ENCODE peak calls at places on chromosomes 6 and 20, in seven cellular contexts. M is heart right ventricle, S is heart left ventricle, A is kidney epithelial cell, C is left ventricle myocardium inferior, Y is IMR-90, W is body of pancreas. V is an unnamed sample.

GRCh38 chr6:12356983-12357972 is 67.1 kb downstream of the EDN1 start:
- DNase-seq in M (no peak), S (no peak), A (no peak), C (no peak), Y (no peak), W (no peak), V (no peak)

GRCh38 chr20:12941025-12941424 is 67.7 kb upstream of the SPTLC3 start:
- DNase-seq in M (no peak), S (no peak), A (no peak), C (no peak), Y (no peak), W (no peak), V (no peak)

GRCh38 chr6:9266741-9267140 is 831.4 kb upstream of the SLC35B3 start:
- DNase-seq in M (no peak), S (no peak), A (no peak), C (no peak), Y (no peak), W (no peak), V (no peak)

GRCh38 chr20:64106435-64106961 is 867 bp downstream of the NPBWR2 start:
- DNase-seq in M (no peak), S (no peak), A (no peak), C (peak), Y (no peak), W (peak), V (no peak)

GRCh38 chr6:154548130-154548830 is 37.8 kb upstream of the CNKSR3 start:
- DNase-seq in M (peak), S (peak), A (no peak), C (peak), Y (peak), W (peak), V (no peak)

GRCh38 chr6:46993846-46994245 is 48.3 kb downstream of the ADGRF1 start:
- DNase-seq in M (no peak), S (no peak), A (peak), C (no peak), Y (peak), W (no peak), V (peak)

GRCh38 chr6:13066050-13066449 is 262.3 kb downstream of the TBC1D7 start:
- DNase-seq in M (no peak), S (no peak), A (no peak), C (no peak), Y (no peak), W (no peak), V (no peak)

GRCh38 chr6:36676142-36677058 is 2.1 kb upstream of the CDKN1A start:
- DNase-seq in M (no peak), S (no peak), A (no peak), C (no peak), Y (peak), W (no peak), V (no peak)

GRCh38 chr20:64100946-64101688 is 6.2 kb downstream of the NPBWR2 start:
- DNase-seq in M (no peak), S (no peak), A (no peak), C (no peak), Y (no peak), W (no peak), V (no peak)

GRCh38 chr6:147834377-147834776 is 325.9 kb downstream of the SAMD5 start:
- DNase-seq in M (no peak), S (no peak), A (no peak), C (no peak), Y (no peak), W (no peak), V (no peak)

GRCh38 chr6:20160541-20161283 is 51.6 kb downstream of the MBOAT1 start:
- DNase-seq in M (no peak), S (no peak), A (no peak), C (no peak), Y (no peak), W (no peak), V (peak)

GRCh38 chr20:3000852-3001523 is 42.4 kb upstream of the GNRH2 start:
- DNase-seq in M (no peak), S (no peak), A (no peak), C (no peak), Y (peak), W (no peak), V (no peak)

GRCh38 chr6:156976144-156977088 is 199.2 kb downstream of the ARID1B start:
- DNase-seq in M (no peak), S (no peak), A (no peak), C (no peak), Y (no peak), W (no peak), V (no peak)

GRCh38 chr6:4573958-4574481 is 202.2 kb upstream of the CDYL start:
- DNase-seq in M (no peak), S (no peak), A (no peak), C (no peak), Y (peak), W (no peak), V (no peak)

DNA sequence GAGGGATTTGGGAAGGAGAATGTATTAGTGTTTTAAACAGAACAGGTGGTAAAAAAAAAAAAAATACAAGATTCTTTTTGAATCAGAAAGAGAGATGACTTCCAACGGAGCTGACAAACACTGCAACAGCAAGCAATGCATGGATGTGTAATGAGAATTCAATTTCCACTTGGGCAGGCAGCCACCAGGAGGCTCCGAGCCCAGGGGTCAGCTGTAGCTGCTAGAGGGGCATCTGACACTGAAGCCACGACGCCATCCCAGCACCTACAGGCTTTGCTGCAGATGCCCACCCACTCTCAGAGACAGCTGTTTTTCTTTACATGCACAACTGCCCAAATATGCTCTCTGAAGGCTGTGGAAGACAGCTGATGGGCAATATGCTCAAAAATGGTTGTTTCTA is 75.4 kb downstream of the ELOVL5 start:
- DNase-seq in M (no peak), S (no peak), A (no peak), C (no peak), Y (no peak), W (no peak), V (no peak)
- TF ChIP-seq CTCF in M (no peak), S (no peak), A (no peak), C (no peak), Y (no peak), W (no peak), V (no peak)

GRCh38 chr6:26016326-26017275 is 54.0 kb downstream of the TRIM38 start:
- DNase-seq in M (peak), S (peak), A (no peak), C (peak), Y (peak), W (peak), V (peak)

GRCh38 chr6:26020291-26020982 is 57.8 kb downstream of the TRIM38 start:
- DNase-seq in M (peak), S (peak), A (no peak), C (peak), Y (peak), W (peak), V (peak)

GRCh38 chr6:26020983-26021349 is 58.4 kb downstream of the TRIM38 start:
- DNase-seq in M (peak), S (peak), A (no peak), C (peak), Y (peak), W (peak), V (peak)

GRCh38 chr6:26019261-26019845 is 56.8 kb downstream of the TRIM38 start:
- DNase-seq in M (no peak), S (no peak), A (no peak), C (no peak), Y (no peak), W (peak), V (no peak)

GRCh38 chr6:26017567-26017966 is 55.0 kb downstream of the TRIM38 start:
- DNase-seq in M (peak), S (peak), A (no peak), C (peak), Y (peak), W (peak), V (peak)
- TF ChIP-seq CTCF in M (peak), S (peak), A (peak), C (peak), Y (peak), W (no peak), V (peak)

DNA sequence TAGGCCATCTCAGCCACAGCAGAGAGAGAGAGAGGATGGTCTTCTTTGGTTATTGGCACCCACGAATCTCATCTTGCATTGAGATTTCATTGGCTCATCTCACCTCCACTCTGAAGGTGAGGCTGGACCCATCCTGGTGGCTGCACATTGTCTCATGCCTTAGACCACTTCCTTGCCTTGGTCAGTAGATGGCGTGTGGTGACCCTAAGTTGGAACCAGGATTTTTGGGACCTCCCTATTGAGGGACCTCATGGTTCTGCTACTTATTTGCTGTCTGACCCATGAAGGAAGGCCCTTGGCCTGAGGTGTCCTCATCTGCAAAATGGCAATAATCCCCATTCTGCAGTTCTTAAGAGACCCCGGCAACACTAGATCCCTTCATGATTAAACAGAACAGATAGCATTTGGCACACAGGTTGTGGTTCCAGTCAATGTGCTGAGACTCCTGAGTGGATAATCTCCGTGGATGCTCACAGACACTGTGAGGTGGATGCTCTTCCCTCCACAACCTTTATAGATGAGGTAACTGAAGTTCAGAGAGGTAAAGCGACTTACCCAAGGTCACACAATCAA is 21.5 kb upstream of the AAR2 start:
- DNase-seq in M (no peak), S (no peak), A (no peak), C (no peak), Y (peak), W (no peak), V (peak)
- TF ChIP-seq CTCF in M (peak), S (peak), A (peak), C (peak), Y (peak), W (peak), V (peak)

DNA sequence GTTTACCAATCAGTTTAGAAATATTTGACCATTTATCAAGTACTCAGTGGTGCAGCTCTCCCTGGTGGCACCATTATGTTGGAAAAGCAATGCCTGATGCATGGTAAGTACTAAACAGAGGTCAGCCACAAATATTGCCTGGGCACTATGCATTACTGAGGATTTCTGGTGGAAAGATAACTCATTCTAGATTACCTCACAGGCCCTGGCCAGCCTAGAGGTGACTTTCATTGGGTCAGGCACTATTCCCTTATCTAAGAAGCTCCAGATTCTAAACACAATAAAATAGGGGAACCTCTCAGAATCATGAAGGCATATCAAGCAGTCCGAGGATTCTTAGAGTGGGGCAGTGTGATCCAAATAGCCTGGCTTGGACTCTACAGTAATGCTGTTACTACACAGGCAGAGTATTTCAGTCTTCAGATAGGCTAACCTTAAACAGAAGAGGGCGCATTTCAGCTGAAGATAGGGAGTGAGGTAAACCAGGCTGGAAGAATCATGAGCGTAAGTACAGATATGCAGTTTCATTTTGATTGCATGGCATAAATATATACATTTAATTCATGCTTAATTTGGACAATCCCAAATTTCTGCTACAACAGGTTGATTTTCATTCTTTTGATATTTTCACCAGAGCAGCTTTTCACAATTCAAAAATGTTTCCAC is 12.1 kb downstream of the LGSN start:
- DNase-seq in M (no peak), S (no peak), A (no peak), C (no peak), Y (peak), W (no peak), V (peak)
- TF ChIP-seq CTCF in M (peak), S (no peak), A (peak), C (peak), Y (peak), W (peak), V (peak)

GRCh38 chr6:89819336-89820130 is at the start of gene MDN1:
- DNase-seq in M (peak), S (peak), A (peak), C (peak), Y (peak), W (peak), V (peak)
- TF ChIP-seq CTCF in M (no peak), S (no peak), A (no peak), C (no peak), Y (no peak), W (no peak), V (no peak)

DNA sequence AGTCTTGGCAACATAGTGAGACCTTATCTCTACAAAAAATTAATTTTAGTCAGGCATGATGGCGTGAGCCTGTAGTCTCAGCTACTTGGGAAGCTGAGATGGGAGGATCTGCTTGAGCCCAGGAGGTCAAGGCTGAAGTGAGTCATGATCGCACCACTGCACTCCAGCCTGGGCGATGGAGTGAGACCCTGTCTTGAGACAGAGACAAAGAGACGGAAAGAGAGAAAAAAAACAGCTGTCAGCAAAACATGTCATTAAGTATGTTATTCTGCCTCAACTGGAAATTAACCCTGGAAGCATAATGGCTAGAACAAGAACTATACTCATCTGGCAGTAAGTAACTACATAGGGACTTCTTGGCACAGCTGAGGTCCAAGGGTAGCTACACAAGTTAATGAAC is 7.2 kb downstream of the MMS22L start:
- DNase-seq in M (no peak), S (no peak), A (peak), C (no peak), Y (no peak), W (no peak), V (no peak)
- TF ChIP-seq CTCF in M (no peak), S (no peak), A (no peak), C (no peak), Y (no peak), W (no peak), V (no peak)

GRCh38 chr6:32895006-32895345 is 41.0 kb downstream of the PSMB9 start:
- DNase-seq in M (no peak), S (no peak), A (no peak), C (no peak), Y (no peak), W (no peak), V (no peak)
- TF ChIP-seq CTCF in M (no peak), S (no peak), A (no peak), C (no peak), Y (no peak), W (no peak), V (no peak)

GRCh38 chr6:68468244-68468884 is 166.7 kb upstream of the ADGRB3 start:
- DNase-seq in M (no peak), S (no peak), A (no peak), C (no peak), Y (no peak), W (no peak), V (no peak)
- TF ChIP-seq CTCF in M (peak), S (no peak), A (peak), C (no peak), Y (no peak), W (no peak), V (no peak)

DNA sequence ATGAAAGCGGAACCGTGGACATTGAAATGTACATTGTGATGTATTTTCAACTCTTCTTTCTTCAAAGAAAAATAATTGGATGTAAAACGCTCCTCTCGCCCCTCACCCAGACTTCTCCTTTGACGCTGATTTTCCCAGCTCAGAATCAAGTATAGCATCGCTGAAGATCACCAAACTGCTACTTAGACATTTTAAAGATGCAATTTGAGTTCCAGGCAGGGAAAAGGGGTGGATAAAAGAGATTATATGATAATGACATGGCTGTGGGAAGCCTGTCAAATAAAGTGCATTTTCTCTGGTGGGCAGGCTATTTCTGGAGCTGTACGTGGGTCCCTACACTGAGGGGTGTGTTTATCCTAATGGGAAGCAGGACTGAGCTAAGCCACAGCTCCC is 240.4 kb downstream of the CDC5L start:
- DNase-seq in M (no peak), S (no peak), A (no peak), C (no peak), Y (no peak), W (no peak), V (no peak)
- TF ChIP-seq CTCF in M (no peak), S (no peak), A (no peak), C (no peak), Y (no peak), W (no peak), V (no peak)

GRCh38 chr6:140051521-140052455 is 677.3 kb upstream of the CITED2 start:
- DNase-seq in M (no peak), S (no peak), A (no peak), C (no peak), Y (peak), W (no peak), V (no peak)
- TF ChIP-seq CTCF in M (no peak), S (no peak), A (no peak), C (no peak), Y (no peak), W (no peak), V (no peak)